ENCODE peak calls at places on chromosome 1, in five cellular contexts. D, Y, Q, L and P are unnamed samples.

GRCh38 chr1:41933106-41933505 is 14.4 kb upstream of the HIVEP3 start:
- DNase-seq in D (no peak), Y (no peak), Q (no peak), L (no peak), P (no peak)

GRCh38 chr1:45913183-45913924 is 109.9 kb downstream of the MAST2 start:
- DNase-seq in D (peak; percentile 79), Y (no peak), Q (no peak), L (no peak), P (no peak)

GRCh38 chr1:57024855-57025254 is 59.0 kb upstream of the C8B start:
- DNase-seq in D (no peak), Y (no peak), Q (no peak), L (no peak), P (no peak)

GRCh38 chr1:243756529-243756928 is 93.5 kb downstream of the AKT3 start:
- DNase-seq in D (no peak), Y (no peak), Q (no peak), L (no peak), P (no peak)

GRCh38 chr1:150534002-150534401 is 15.2 kb upstream of the ADAMTSL4 start:
- DNase-seq in D (no peak), Y (no peak), Q (no peak), L (no peak), P (no peak)

GRCh38 chr1:117639741-117640140 is 33.9 kb downstream of the TENT5C start:
- DNase-seq in D (peak; percentile 2), Y (no peak), Q (no peak), L (no peak), P (no peak)

GRCh38 chr1:21764615-21765423 is 18.1 kb downstream of the USP48 start:
- DNase-seq in D (no peak), Y (peak; percentile 81), Q (peak; percentile 47), L (no peak), P (no peak)

GRCh38 chr1:168148916-168149315 is 12.2 kb upstream of the GPR161 start:
- DNase-seq in D (no peak), Y (no peak), Q (no peak), L (no peak), P (no peak)

GRCh38 chr1:85375422-85375934 is 89.5 kb downstream of the DDAH1 start:
- DNase-seq in D (no peak), Y (no peak), Q (no peak), L (no peak), P (no peak)

GRCh38 chr1:151184211-151184610 is 5.8 kb downstream of the VPS72 start:
- DNase-seq in D (no peak), Y (no peak), Q (no peak), L (no peak), P (no peak)

GRCh38 chr1:85153149-85153891 is 47.5 kb downstream of the SYDE2 start:
- DNase-seq in D (no peak), Y (no peak), Q (no peak), L (no peak), P (no peak)

GRCh38 chr1:162187676-162188075 is 118.2 kb downstream of the NOS1AP start:
- DNase-seq in D (no peak), Y (no peak), Q (no peak), L (no peak), P (no peak)

GRCh38 chr1:47991187-47991586 is 6.0 kb downstream of the TRABD2B start:
- DNase-seq in D (no peak), Y (no peak), Q (no peak), L (peak; percentile 23), P (peak; percentile 70)

DNA sequence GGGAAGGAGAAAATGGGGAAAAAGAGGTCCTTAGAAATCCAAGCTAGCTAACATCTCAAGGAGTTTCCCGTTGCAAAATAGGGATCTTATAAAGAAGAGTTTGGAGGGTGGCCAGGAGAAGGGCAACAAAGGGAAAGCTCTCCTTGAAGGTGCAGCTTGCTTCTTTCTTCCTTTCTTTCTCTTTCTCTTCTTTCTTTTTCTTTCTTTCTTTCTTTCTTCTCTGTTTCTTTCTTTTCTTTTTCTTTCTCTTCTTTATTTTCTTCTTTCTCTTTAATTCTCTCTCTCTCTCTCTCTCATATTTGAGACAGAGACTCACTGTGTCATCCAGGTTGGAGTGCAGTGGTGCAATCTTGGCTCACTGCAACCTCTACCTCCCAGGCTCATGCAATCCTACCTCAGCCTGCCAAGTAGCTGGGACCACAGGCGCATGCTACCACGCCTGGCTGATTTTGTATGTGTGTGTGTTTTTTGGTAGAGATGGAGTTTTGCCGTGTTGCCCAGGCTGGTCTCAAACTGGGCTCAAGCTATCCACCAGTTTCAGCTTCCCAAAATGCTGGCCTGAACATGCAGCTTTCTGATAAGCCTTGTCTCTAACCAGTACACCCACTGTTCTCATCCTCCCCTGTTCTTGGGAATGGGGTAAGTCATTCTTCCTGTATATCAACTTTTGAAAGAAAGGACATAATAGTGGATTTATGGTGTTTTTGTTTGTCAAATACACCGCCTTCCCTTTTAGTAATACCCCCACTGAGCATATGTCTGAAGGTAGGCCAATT is 44.4 kb downstream of the RNF11 start:
- DNase-seq in D (no peak), Y (no peak), Q (no peak), L (no peak), P (no peak)
- TF ChIP-seq POLR2AphosphoS5 in D (no peak), Y (no peak), Q (no peak), L (no peak), P (no peak)

GRCh38 chr1:5649795-5650194 is 342.4 kb downstream of the NPHP4 start:
- DNase-seq in D (no peak), Y (no peak), Q (no peak), L (no peak), P (no peak)
- H3K9me3 ChIP-seq in D (no peaks in the 10 kb centered on the region), Y (peaks cover 14% of the 10 kb centered on the region), Q (no peaks in the 10 kb centered on the region), L (no peaks in the 10 kb centered on the region), P (no peaks in the 10 kb centered on the region)

GRCh38 chr1:184971522-184972265 is 2.6 kb downstream of the NIBAN1 start:
- DNase-seq in D (no peak), Y (no peak), Q (no peak), L (no peak), P (no peak)

GRCh38 chr1:184972281-184973055 is 1.8 kb downstream of the NIBAN1 start:
- DNase-seq in D (no peak), Y (no peak), Q (no peak), L (no peak), P (no peak)

GRCh38 chr1:184974086-184974836 is at the start of gene NIBAN1:
- DNase-seq in D (peak; percentile 76), Y (peak; percentile 73), Q (peak; percentile 61), L (peak; percentile 15), P (no peak)

GRCh38 chr1:184974837-184975115 is 468 bp upstream of the NIBAN1 start:
- DNase-seq in D (no peak), Y (no peak), Q (no peak), L (no peak), P (no peak)

DNA sequence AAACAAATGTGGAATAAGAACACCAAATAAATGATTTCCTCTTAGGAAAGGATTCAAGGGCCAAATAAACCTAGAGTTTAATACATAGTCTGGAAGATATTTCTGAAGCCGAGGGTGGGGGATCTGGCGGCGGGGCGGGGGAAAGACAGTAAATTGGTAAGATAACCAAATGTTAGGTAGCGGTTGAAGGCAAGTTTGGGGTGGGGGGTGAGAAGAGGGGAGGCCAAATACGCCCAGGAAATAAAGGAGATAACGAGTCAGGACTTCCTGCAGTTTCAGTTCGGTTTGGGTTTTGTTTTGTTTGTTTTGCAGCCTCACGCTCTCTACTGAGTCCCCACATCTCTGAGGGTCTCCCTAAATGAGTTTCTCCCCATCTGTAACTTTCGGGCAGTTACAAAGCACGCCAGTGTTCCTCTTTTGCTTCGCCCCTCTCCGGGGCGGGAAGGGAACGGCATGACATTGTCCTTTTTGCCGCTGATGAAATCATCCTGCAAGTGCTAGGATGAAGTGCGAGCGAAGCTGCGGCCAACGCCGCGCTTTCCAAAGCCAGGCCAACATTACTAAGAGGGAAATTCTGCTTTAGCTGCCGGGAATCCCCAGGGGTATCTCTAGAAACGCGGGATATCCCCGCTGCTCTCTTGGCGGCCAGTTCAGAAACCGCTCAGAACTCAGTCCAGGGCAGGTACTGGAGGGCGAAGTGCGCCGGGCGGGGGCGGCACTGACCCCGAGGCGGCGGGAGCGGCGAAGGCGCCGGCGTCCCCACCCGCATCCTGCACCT is 811 bp downstream of the NIBAN1 start:
- DNase-seq in D (peak; percentile 37), Y (peak; percentile 45), Q (peak; percentile 66), L (no peak), P (no peak)
- TF ChIP-seq POLR2AphosphoS5 in D (no peak), Y (peak; percentile 44), Q (no peak), L (no peak), P (no peak)

DNA sequence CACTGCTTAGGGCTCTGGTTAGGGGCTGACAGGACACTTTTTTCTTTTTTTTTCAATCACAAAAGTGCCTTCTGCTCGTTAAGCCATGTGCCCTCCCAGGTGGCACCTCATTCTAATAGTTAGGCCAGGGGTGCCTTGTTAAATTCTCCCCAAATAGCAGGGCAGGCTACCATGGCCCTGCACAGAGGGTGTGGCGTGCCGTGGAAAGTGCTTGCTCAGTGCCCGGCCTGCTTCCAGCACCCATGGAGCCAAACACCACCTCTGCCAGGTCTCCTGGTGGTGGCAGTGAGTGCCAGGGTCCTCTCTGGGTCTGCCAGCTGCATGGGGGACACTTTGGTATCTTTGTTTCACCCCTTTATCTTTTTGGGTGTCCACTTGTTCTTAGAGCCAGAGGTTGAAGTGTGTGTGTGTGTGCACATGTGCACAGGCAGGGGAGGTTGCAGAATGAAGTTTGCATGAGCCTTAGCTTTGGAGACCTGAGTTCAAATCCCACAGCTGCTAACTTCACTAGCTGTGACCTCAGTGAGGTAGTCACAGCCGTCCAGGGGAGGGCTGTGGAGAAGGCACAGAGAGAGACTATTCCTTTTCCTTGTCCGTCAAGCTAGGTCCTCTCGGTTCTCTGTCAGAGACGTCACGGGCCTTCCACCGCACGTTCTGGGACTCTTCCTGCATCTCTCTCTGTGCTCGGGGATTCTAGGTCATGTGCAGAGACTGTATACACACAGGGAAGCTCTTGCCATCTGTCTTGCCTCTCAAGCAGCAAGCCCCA is 39.9 kb upstream of the CSF3R start:
- DNase-seq in D (no peak), Y (peak; percentile 14), Q (no peak), L (no peak), P (no peak)
- H3K9me3 ChIP-seq in D (no peaks in the 10 kb centered on the region), Y (no peaks in the 10 kb centered on the region), Q (no peaks in the 10 kb centered on the region), L (no peaks in the 10 kb centered on the region), P (no peaks in the 10 kb centered on the region)